ENCODE peak calls at places on chromosomes 5 and 9, in ten cellular contexts. R is heart right ventricle, H is cardiac muscle cell, M is A549, F is HFFc6, Q is B cell, I is tibial nerve, K is keratinocyte, A is Calu3, X is astrocyte. Y is an unnamed sample.

GRCh38 chr9:120375316-120375715 is 204.7 kb downstream of the CDK5RAP2 start:
- DNase-seq in Q (no peak), X (no peak), R (no peak), I (no peak), F (no peak), H (no peak), K (no peak), A (no peak), M (no peak), Y (no peak)

GRCh38 chr9:4934976-4935672 is 49.9 kb upstream of the JAK2 start:
- DNase-seq in I (no peak), X (peak; percentile 23), K (no peak), H (no peak), M (no peak), A (no peak), R (no peak), F (no peak), Q (no peak), Y (no peak)

GRCh38 chr5:150289551-150290390 is at the start of gene CAMK2A:
- DNase-seq in K (no peak), M (no peak), Q (no peak), H (no peak), F (no peak), X (no peak), R (no peak), I (no peak), A (peak; percentile 23), Y (no peak)

GRCh38 chr5:149434162-149435014 is 55.3 kb upstream of the IL17B start:
- DNase-seq in K (peak; percentile 25), F (peak; percentile 69), Q (no peak), A (peak; percentile 77), R (peak; percentile 69), X (peak; percentile 59), M (peak; percentile 88), H (peak; percentile 84), I (peak; percentile 54), Y (peak; percentile 31)

GRCh38 chr9:94301577-94301976 is 26.9 kb downstream of the NUTM2F start:
- DNase-seq in R (no peak), F (no peak), A (no peak), X (no peak), H (no peak), Q (no peak), M (no peak), K (no peak), I (no peak), Y (no peak)

GRCh38 chr5:179762781-179763176 is 30.2 kb downstream of the MAML1 start:
- DNase-seq in I (no peak), M (no peak), F (peak; percentile 47), R (no peak), H (no peak), Q (no peak), X (peak; percentile 51), K (no peak), A (no peak), Y (no peak)

GRCh38 chr5:151745071-151745705 is 13.2 kb downstream of the ATOX1 start:
- DNase-seq in X (peak; percentile 84), Q (peak; percentile 60), K (peak; percentile 95), I (peak; percentile 40), F (peak; percentile 93), A (peak; percentile 92), M (no peak), R (no peak), H (no peak), Y (peak; percentile 67)

GRCh38 chr9:135192686-135193085 is 105.2 kb downstream of the OLFM1 start:
- DNase-seq in Q (no peak), A (no peak), K (no peak), M (no peak), I (no peak), X (no peak), F (no peak), H (no peak), R (no peak), Y (no peak)

GRCh38 chr5:106412606-106413005 is 1258.1 kb downstream of the EFNA5 start:
- DNase-seq in F (no peak), Q (no peak), R (no peak), X (no peak), M (no peak), I (no peak), A (no peak), K (no peak), H (no peak), Y (no peak)

GRCh38 chr9:135753391-135754105 is 51.6 kb downstream of the KCNT1 start:
- DNase-seq in R (no peak), F (no peak), H (no peak), M (no peak), I (no peak), A (no peak), X (no peak), K (no peak), Q (no peak), Y (no peak)

GRCh38 chr5:73523861-73524260 is 25.6 kb downstream of the BTF3 start:
- DNase-seq in M (no peak), H (no peak), R (no peak), X (no peak), Q (no peak), I (no peak), K (no peak), F (no peak), A (no peak), Y (no peak)

GRCh38 chr9:132986586-132986985 is 8.1 kb downstream of the GFI1B start:
- DNase-seq in K (no peak), M (no peak), A (no peak), X (no peak), Q (no peak), R (no peak), I (no peak), F (no peak), H (no peak), Y (no peak)

GRCh38 chr9:127867356-127868277 is 9.9 kb downstream of the AK1 start:
- DNase-seq in F (no peak), X (no peak), A (no peak), I (no peak), R (peak; percentile 74), Q (no peak), K (no peak), H (no peak), M (no peak), Y (no peak)

GRCh38 chr9:108002296-108003056 is 512.9 kb upstream of the KLF4 start:
- DNase-seq in I (no peak), A (no peak), K (no peak), M (no peak), Q (no peak), R (no peak), X (no peak), F (no peak), H (no peak), Y (no peak)

GRCh38 chr5:135243194-135244191 is 155.5 kb downstream of the MACROH2A1 start:
- DNase-seq in R (no peak), H (no peak), X (no peak), A (no peak), F (no peak), Q (no peak), K (no peak), M (no peak), I (no peak), Y (peak; percentile 12)

GRCh38 chr9:21684831-21685362 is 117.5 kb upstream of the MTAP start:
- DNase-seq in A (peak; percentile 69), H (no peak), M (peak; percentile 43), K (peak; percentile 100), X (peak; percentile 100), Q (no peak), F (peak; percentile 62), R (no peak), I (no peak), Y (no peak)

GRCh38 chr5:176536132-176536901 is 885 bp downstream of the RNF44 start:
- DNase-seq in F (peak; percentile 51), M (peak; percentile 59), K (no peak), X (peak; percentile 65), H (peak; percentile 90), R (peak; percentile 87), I (peak; percentile 60), A (peak; percentile 84), Q (peak; percentile 87), Y (peak; percentile 83)

GRCh38 chr5:5523066-5523505 is 100.6 kb downstream of the ICE1 start:
- DNase-seq in K (no peak), I (no peak), M (no peak), H (no peak), Q (no peak), X (no peak), R (no peak), A (no peak), F (no peak), Y (no peak)

GRCh38 chr9:85960688-85961093 is 19.7 kb downstream of the NAA35 start:
- DNase-seq in H (no peak), Q (no peak), X (no peak), A (no peak), K (no peak), I (no peak), M (no peak), R (peak; percentile 23), F (no peak), Y (no peak)

GRCh38 chr5:118007262-118007661 is 981.1 kb downstream of the DTWD2 start:
- DNase-seq in Q (no peak), H (no peak), R (no peak), F (peak; percentile 12), A (no peak), M (no peak), X (no peak), K (no peak), I (no peak), Y (no peak)
- TF ChIP-seq CTCF in Q (no peak), H (no peak), R (no peak), F (peak; percentile 14), A (no peak), M (no peak), X (no peak), K (no peak), I (no peak), Y (no peak)

GRCh38 chr5:139481580-139482049 is 943 bp downstream of the STING1 start:
- DNase-seq in Q (no peak), R (peak; percentile 38), H (no peak), F (peak; percentile 53), M (no peak), X (no peak), K (peak; percentile 71), A (peak; percentile 25), I (no peak), Y (no peak)
- TF ChIP-seq CTCF in Q (no peak), R (peak; percentile 24), H (peak; percentile 34), F (peak; percentile 69), M (no peak), X (no peak), K (no peak), A (no peak), I (no peak), Y (no peak)

GRCh38 chr5:79774171-79774854 is 84.7 kb downstream of the CMYA5 start:
- DNase-seq in M (peak; percentile 15), X (no peak), K (no peak), F (peak; percentile 36), R (peak; percentile 23), A (peak; percentile 75), Q (no peak), I (no peak), H (peak; percentile 64), Y (no peak)
- TF ChIP-seq CTCF in M (peak; percentile 18), X (peak; percentile 10), K (peak; percentile 53), F (peak; percentile 67), R (no peak), A (peak; percentile 46), Q (no peak), I (no peak), H (peak; percentile 33), Y (no peak)

DNA sequence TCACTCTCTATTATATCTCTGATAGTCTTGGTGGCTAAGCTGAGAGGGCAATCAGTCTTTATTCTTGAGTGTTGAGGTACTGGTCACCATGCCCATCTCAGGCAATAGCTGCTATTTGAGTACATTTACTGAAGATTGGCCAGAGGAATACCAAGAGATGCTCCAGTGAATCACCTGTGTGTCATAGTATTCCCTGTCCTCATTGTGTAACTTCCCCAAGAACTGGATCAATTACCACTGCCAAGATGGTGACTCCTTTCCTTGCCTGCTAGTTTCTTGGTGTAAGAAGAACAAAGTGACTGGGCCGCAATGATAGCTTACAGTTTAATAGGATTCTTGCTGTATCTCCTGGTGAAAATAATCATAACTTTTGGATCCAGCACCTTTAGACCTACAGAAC is 418.7 kb upstream of the KIF2A start:
- DNase-seq in X (no peak), A (no peak), Q (no peak), H (no peak), F (no peak), I (no peak), K (peak; percentile 13), R (no peak), M (no peak), Y (no peak)
- TF ChIP-seq CTCF in X (no peak), A (no peak), Q (no peak), H (no peak), F (no peak), I (no peak), K (no peak), R (no peak), M (no peak), Y (no peak)